ENCODE peak calls at places on chromosome 15, in five cellular contexts. S is T-helper 17 cell, U is NCI-H187 treated with DMSO at 0.1 percent for 48 hours, E is HEK293T, Z is T-helper 1 cell. W is an unnamed sample.

GRCh38 chr15:51065781-51066180 is 28.9 kb downstream of the TNFAIP8L3 start:
- DNase-seq in S (no peak), U (no peak), E (no peak), Z (no peak), W (no peak)

GRCh38 chr15:91704343-91704742 is 149.2 kb upstream of the SLCO3A1 start:
- DNase-seq in S (no peak), U (no peak), E (no peak), Z (no peak), W (no peak)

GRCh38 chr15:84638103-84638502 is 16.0 kb downstream of the WDR73 start:
- DNase-seq in S (no peak), U (no peak), E (no peak), Z (no peak), W (no peak)

GRCh38 chr15:85333132-85333831 is 47.1 kb upstream of the AKAP13 start:
- DNase-seq in S (no peak), U (no peak), E (no peak), Z (no peak), W (no peak)

GRCh38 chr15:22811640-22812039 is 25.2 kb downstream of the NIPA1 start:
- DNase-seq in S (no peak), U (no peak), E (peak), Z (no peak), W (no peak)

GRCh38 chr15:31352283-31352880 is 25.7 kb downstream of the KLF13 start:
- DNase-seq in S (no peak), U (no peak), E (no peak), Z (no peak), W (peak)

GRCh38 chr15:38476120-38476519 is 22.2 kb downstream of the FAM98B start:
- DNase-seq in S (no peak), U (no peak), E (no peak), Z (no peak), W (no peak)

GRCh38 chr15:38072507-38073277 is 138.3 kb downstream of the TMCO5A start:
- DNase-seq in S (no peak), U (peak), E (peak), Z (no peak), W (no peak)

W was measured in NCI-H2107.